ENCODE peak calls at places on chromosomes 11 and 22, in nine cellular contexts. B is astrocyte of the cerebellum; L is foreskin fibroblast; J is MM.1S; K is transverse colon; G is body of pancreas; M is stimulated activated CD8-positive, alpha-beta memory T cell treated with anti-CD3 and anti-CD28 coated beads, Interleukin-7, amount 100 ng/mL, for 1 hour; V is NCI-H446 treated with DMSO at 0.1 percent for 48 hours; O is SW480. S is an unnamed sample.

GRCh38 chr11:121741316-121741715 is 288.5 kb upstream of the SORL1-AS1 start:
- DNase-seq in B (no peak), L (no peak), J (no peak), K (peak), G (no peak), M (no peak), V (no peak), O (no peak), S (peak)

GRCh38 chr11:65129649-65130441 is 4.5 kb downstream of the SYVN1 start:
- DNase-seq in B (no peak), L (no peak), J (no peak), K (no peak), G (no peak), M (no peak), V (no peak), O (no peak), S (no peak)

GRCh38 chr11:86695391-86695790 is 23.0 kb upstream of the ME3 start:
- DNase-seq in B (no peak), L (no peak), J (no peak), K (no peak), G (no peak), M (no peak), V (no peak), O (no peak), S (no peak)

GRCh38 chr11:130131957-130132850 is 27.4 kb upstream of the ST14 start:
- DNase-seq in B (peak), L (peak), J (peak), K (peak), G (peak), M (peak), V (peak), O (peak), S (peak)

GRCh38 chr22:19879996-19880785 is 25.5 kb upstream of the GNB1L start:
- DNase-seq in B (no peak), L (no peak), J (no peak), K (no peak), G (peak), M (no peak), V (no peak), O (no peak), S (no peak)

GRCh38 chr11:35787626-35788025 is 125.1 kb downstream of the TRIM44 start:
- DNase-seq in B (no peak), L (peak), J (no peak), K (no peak), G (no peak), M (no peak), V (no peak), O (no peak), S (no peak)

GRCh38 chr11:69447786-69448185 is 33.7 kb upstream of the LINC01488 start:
- DNase-seq in B (no peak), L (no peak), J (no peak), K (no peak), G (no peak), M (no peak), V (no peak), O (peak), S (peak)

GRCh38 chr22:26563022-26563421 is 26.9 kb downstream of the TPST2 start:
- DNase-seq in B (no peak), L (no peak), J (no peak), K (no peak), G (no peak), M (no peak), V (no peak), O (no peak), S (no peak)

GRCh38 chr11:29985248-29985647 is 31.6 kb downstream of the KCNA4 start:
- DNase-seq in B (no peak), L (no peak), J (peak), K (no peak), G (no peak), M (no peak), V (no peak), O (no peak), S (no peak)

S was measured in adipocyte.